ENCODE peak calls at places on chromosomes 13 and 19, in nine cellular contexts. G, N, X, B, D, P, J, A and H are unnamed samples.

GRCh38 chr13:85377783-85378182 is 421.4 kb downstream of the SLITRK6 start:
- DNase-seq in G (no peak), N (no peak), X (no peak), B (no peak), D (no peak), P (no peak), J (no peak), A (no peak), H (no peak)

GRCh38 chr13:97432232-97432916 is 1.6 kb upstream of the RAP2A start:
- DNase-seq in G (peak), N (no peak), X (no peak), B (no peak), D (no peak), P (no peak), J (peak), A (no peak), H (no peak)

GRCh38 chr13:29561918-29562317 is 33.6 kb downstream of the SLC7A1 start:
- DNase-seq in G (no peak), N (no peak), X (no peak), B (no peak), D (no peak), P (no peak), J (no peak), A (no peak), H (no peak)

GRCh38 chr19:17902701-17903100 is 30.1 kb upstream of the CCDC124 start:
- DNase-seq in G (no peak), N (peak), X (no peak), B (no peak), D (no peak), P (no peak), J (no peak), A (no peak), H (peak)

GRCh38 chr13:72218966-72219365 is 352.0 kb upstream of the DACH1 start:
- DNase-seq in G (no peak), N (no peak), X (no peak), B (no peak), D (no peak), P (no peak), J (no peak), A (no peak), H (no peak)

GRCh38 chr13:113275387-113275786 is 21.7 kb upstream of the LAMP1 start:
- DNase-seq in G (peak), N (peak), X (peak), B (peak), D (no peak), P (peak), J (peak), A (no peak), H (peak)

GRCh38 chr13:48859168-48860105 is 116.3 kb upstream of the FNDC3A start:
- DNase-seq in G (no peak), N (no peak), X (no peak), B (no peak), D (no peak), P (no peak), J (peak), A (no peak), H (no peak)

GRCh38 chr13:33871207-33872004 is 53.5 kb downstream of the RFC3 start:
- DNase-seq in G (no peak), N (no peak), X (no peak), B (no peak), D (no peak), P (no peak), J (no peak), A (no peak), H (no peak)